ENCODE peak calls at places on chromosome 3, in seven cellular contexts. J is suprapubic skin, N is fibroblast of lung, M is small intestine, Z is ovary, W is mammary epithelial cell, H is lower lobe of right lung. S is an unnamed sample. For H3K4me1, the result is how much of the 10 kb centered on the place peaks cover.

GRCh38 chr3:111737056-111737711 is 121.9 kb upstream of the PHLDB2 start:
- DNase-seq in Z (peak), J (no peak), H (no peak), W (no peak), N (no peak), M (no peak), S (no peak)

GRCh38 chr3:31903686-31904431 is 77.2 kb downstream of the OSBPL10 start:
- DNase-seq in J (no peak), H (no peak), N (no peak), W (no peak), Z (no peak), M (peak), S (no peak)

GRCh38 chr3:114272271-114272670 is 21.6 kb upstream of the TIGIT start:
- DNase-seq in J (no peak), M (no peak), N (peak), H (no peak), Z (no peak), W (no peak), S (no peak)

GRCh38 chr3:130468311-130468710 is 48.7 kb upstream of the COL6A6 start:
- DNase-seq in J (no peak), H (no peak), N (no peak), Z (no peak), M (no peak), W (no peak), S (no peak)

GRCh38 chr3:171125010-171125409 is 98.5 kb upstream of the SLC2A2 start:
- DNase-seq in M (no peak), H (no peak), Z (no peak), W (no peak), N (no peak), J (no peak), S (no peak)

GRCh38 chr3:33687406-33688010 is 30.5 kb downstream of the CLASP2 start:
- DNase-seq in N (peak), J (no peak), Z (no peak), M (no peak), W (peak), H (no peak), S (no peak)

GRCh38 chr3:141366285-141367037 is 1.8 kb upstream of the ZBTB38 start:
- DNase-seq in M (peak), J (no peak), N (peak), Z (peak), H (peak), W (peak), S (peak)

GRCh38 chr3:173529062-173529711 is 131.6 kb downstream of the NLGN1 start:
- DNase-seq in H (no peak), Z (no peak), N (peak), J (no peak), M (peak), W (peak), S (no peak)

GRCh38 chr3:53744351-53744750 is 101.9 kb downstream of the CHDH start:
- DNase-seq in H (no peak), J (no peak), W (no peak), M (peak), N (no peak), Z (no peak), S (peak)

GRCh38 chr3:67044955-67045354 is 46.8 kb downstream of the KBTBD8 start:
- DNase-seq in M (no peak), W (no peak), N (no peak), J (no peak), H (no peak), Z (no peak), S (no peak)

GRCh38 chr3:150773616-150774192 is 10.7 kb upstream of the SIAH2 start:
- DNase-seq in Z (no peak), N (no peak), W (no peak), M (no peak), J (no peak), H (no peak), S (no peak)

GRCh38 chr3:184945886-184946625 is 134.1 kb downstream of the VPS8 start:
- DNase-seq in Z (no peak), W (no peak), N (no peak), M (no peak), H (no peak), J (no peak), S (no peak)

GRCh38 chr3:114290911-114291901 is 2.6 kb upstream of the TIGIT start:
- DNase-seq in H (peak), J (no peak), Z (peak), M (peak), N (peak), W (peak), S (peak)

GRCh38 chr3:197237897-197238296 is 60.5 kb downstream of the DLG1 start:
- DNase-seq in H (no peak), W (no peak), M (no peak), J (no peak), N (no peak), Z (no peak), S (no peak)
- H3K4me1 ChIP-seq in H (under half), W (under half), M (under half), J (under half), N (under half), Z (under half), S (under half)

DNA sequence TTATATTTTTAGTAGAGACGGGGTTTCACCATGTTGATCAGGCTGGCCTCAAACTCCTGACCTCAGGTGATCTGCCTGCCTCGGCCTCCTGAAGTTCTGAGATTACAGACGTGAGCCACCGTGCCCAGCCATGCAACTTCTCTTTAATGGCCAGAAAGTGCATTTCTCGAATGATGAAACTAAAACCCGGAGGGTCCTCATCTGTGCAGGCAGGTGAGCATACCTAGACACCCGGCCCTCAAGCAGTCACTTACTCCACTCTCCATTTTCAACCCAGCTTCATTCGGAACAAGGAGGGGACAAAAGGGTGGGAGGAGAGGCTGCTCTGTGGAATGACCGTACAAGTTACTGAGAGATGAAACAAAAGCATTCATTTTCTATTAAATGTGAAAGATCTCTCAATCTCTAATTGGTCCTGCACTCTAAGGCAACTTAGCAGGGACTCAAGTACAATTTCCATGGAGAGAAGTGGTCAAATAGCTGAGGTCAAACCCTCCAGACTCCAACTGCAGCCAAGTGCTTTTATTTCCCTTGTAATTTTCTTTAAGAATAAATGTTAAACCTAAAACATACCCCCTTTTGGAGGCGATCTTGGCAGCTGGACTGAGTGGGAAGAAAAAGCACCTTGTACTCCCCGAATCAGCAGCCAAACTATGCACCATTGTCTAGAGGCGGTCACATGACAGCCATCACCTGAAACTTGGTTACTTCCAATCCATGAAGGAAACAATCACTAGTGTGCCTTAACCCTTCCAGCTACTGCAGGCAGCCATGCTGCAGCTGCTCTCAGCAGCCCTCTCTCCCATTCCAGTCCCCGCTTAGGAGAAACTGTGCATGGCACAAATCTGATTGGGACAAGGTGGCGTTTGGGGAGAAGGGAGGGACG is 62.2 kb downstream of the VGLL4 start:
- DNase-seq in W (peak), N (no peak), M (peak), J (no peak), H (no peak), Z (no peak), S (no peak)
- H3K4me3 ChIP-seq in W (peak), N (peak), M (no peak), J (peak), H (peak), Z (peak), S (peak)

DNA sequence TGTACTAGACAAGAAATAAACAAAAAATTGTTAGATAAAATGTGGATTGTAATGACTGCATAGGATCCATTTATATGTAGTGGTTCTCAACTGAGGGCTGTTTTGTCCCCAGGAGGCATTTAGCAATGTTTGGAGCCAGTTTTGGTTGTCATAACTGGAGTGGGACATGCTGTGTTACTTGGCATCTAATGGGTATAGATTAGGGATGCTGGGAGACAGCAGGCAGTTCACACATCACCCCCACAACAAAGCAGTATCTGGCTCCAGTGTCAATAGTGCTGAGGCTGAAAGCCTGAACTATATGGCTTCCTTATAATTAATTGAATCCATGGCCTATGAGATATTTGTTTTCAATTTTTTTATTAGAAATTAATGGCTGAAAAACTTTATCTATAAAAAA is 72.0 kb upstream of the SAMMSON start:
- DNase-seq in N (no peak), J (no peak), M (no peak), H (no peak), Z (no peak), W (no peak), S (no peak)
- H3K4me1 ChIP-seq in N (under half), J (under half), M (under half), H (under half), Z (under half), W (under half), S (under half)

GRCh38 chr3:177193706-177194268 is 3.5 kb downstream of the TBL1XR1 start:
- DNase-seq in J (no peak), H (no peak), W (no peak), N (no peak), Z (no peak), M (no peak), S (no peak)
- H3K4me3 ChIP-seq in J (no peak), H (peak), W (peak), N (peak), Z (no peak), M (no peak), S (no peak)

GRCh38 chr3:157529751-157530150 is 26.5 kb upstream of the VEPH1 start:
- DNase-seq in J (no peak), W (no peak), Z (no peak), N (no peak), H (no peak), M (no peak), S (no peak)
- H3K4me1 ChIP-seq in J (under half), W (under half), Z (under half), N (under half), H (under half), M (under half), S (under half)

GRCh38 chr3:134372405-134373277 is 1.6 kb downstream of the AMOTL2 start:
- DNase-seq in M (no peak), H (no peak), N (no peak), W (no peak), J (no peak), Z (no peak), S (no peak)
- H3K4me3 ChIP-seq in M (peak), H (peak), N (peak), W (peak), J (peak), Z (peak), S (peak)

DNA sequence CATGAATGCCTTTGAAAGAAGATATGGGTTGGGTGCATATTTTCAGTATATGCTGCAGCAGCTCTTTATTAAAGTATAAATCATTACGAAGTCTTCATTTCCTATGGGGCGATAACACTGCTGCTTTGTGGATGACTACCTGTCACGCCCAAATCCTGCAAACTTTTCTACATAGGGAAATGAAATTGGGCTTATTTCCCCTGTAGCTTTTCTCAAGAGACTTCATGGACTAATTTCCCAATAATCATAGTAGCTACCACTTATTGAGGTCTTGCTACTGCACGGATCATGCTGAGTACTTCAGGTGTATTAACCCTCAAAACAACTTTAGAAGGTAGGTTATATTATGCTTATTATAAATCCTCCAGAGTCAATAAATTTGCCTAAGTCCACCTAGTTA is 8.0 kb downstream of the TGFBR2 start:
- DNase-seq in H (no peak), J (no peak), Z (no peak), N (no peak), M (no peak), W (no peak), S (no peak)
- H3K4me1 ChIP-seq in H (half or more), J (half or more), Z (under half), N (under half), M (under half), W (half or more), S (under half)

GRCh38 chr3:13470894-13471574 is 9.1 kb upstream of the HDAC11 start:
- DNase-seq in W (no peak), Z (no peak), N (no peak), H (no peak), M (peak), J (no peak), S (peak)

GRCh38 chr3:13465236-13465958 is 14.7 kb upstream of the HDAC11 start:
- DNase-seq in W (no peak), M (no peak), N (no peak), H (no peak), J (no peak), Z (no peak), S (no peak)

GRCh38 chr3:13463618-13464400 is 16.3 kb upstream of the HDAC11 start:
- DNase-seq in J (no peak), H (no peak), Z (no peak), M (no peak), W (no peak), N (no peak), S (no peak)

GRCh38 chr3:13462822-13463221 is 17.3 kb upstream of the HDAC11 start:
- DNase-seq in N (no peak), H (no peak), M (no peak), Z (no peak), W (no peak), J (no peak), S (no peak)

GRCh38 chr3:13466781-13467180 is 13.3 kb upstream of the HDAC11 start:
- DNase-seq in J (no peak), N (no peak), Z (no peak), M (no peak), H (no peak), W (no peak), S (no peak)
- H3K4me3 ChIP-seq in J (no peak), N (no peak), Z (no peak), M (no peak), H (no peak), W (no peak), S (no peak)

DNA sequence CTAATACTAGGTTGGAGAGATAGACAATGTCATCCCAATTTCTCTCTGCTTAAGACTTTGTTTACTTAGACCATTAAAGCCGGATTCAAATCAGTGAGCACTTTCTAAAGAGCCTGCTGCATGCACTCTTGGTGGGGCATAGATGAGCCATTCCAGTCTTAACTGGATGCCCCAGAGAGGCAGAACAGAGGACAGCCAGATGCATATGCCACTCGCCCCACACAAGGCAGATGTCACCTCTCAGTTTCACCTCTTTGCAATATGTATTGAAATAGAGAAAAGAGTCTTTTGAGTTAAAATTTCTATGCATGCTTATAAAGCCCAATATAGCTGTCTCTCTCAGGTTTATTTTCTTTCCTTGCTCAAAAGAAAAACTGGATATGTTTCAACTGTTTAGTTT is 89.5 kb downstream of the LARS2 start:
- DNase-seq in J (no peak), H (no peak), M (no peak), N (no peak), W (no peak), Z (no peak), S (no peak)
- H3K4me1 ChIP-seq in J (under half), H (under half), M (under half), N (under half), W (under half), Z (under half), S (under half)

S was measured in colonic mucosa.